ENCODE peak calls at places on chromosomes 11 and 22, in four cellular contexts. M, H, I and O are unnamed samples.

GRCh38 chr22:36580846-36581245 is 51.9 kb upstream of the EIF3D start:
- DNase-seq in H (no peak), M (no peak), I (no peak), O (no peak)

GRCh38 chr11:12433571-12434061 is 56.2 kb downstream of the PARVA start:
- DNase-seq in I (peak; percentile 91), H (no peak), M (no peak), O (no peak)

GRCh38 chr11:75163917-75164316 is 13.0 kb downstream of the SLCO2B1 start:
- DNase-seq in I (no peak), H (no peak), M (no peak), O (no peak)

GRCh38 chr11:69369210-69369609 is 75.3 kb downstream of the MYEOV start:
- DNase-seq in M (no peak), I (no peak), H (no peak), O (no peak)

GRCh38 chr11:12226093-12226492 is 115.7 kb downstream of the MICAL2 start:
- DNase-seq in I (no peak), M (no peak), H (no peak), O (no peak)

GRCh38 chr22:42172385-42173172 is 42.0 kb upstream of the CYP2D6 start:
- DNase-seq in I (peak; percentile 43), H (no peak), M (no peak), O (no peak)

GRCh38 chr11:105040703-105041102 is 4.4 kb downstream of the CARD16 start:
- DNase-seq in H (no peak), I (no peak), M (no peak), O (no peak)

GRCh38 chr11:76256448-76256847 is 50.1 kb upstream of the WNT11 start:
- DNase-seq in H (no peak), M (no peak), I (no peak), O (no peak)

GRCh38 chr11:45457649-45458048 is 171.5 kb upstream of the SYT13 start:
- DNase-seq in M (peak; percentile 30), H (no peak), I (peak; percentile 88), O (no peak)